ENCODE peak calls at places on chromosomes 5 and 9, in six cellular contexts. One of them, this sample, is unnamed.

GRCh38 chr5:119411935-119412623 is 40.2 kb upstream of the HSD17B4 start:
- DNase-seq in left lung: no peak
- DNase-seq in WERI-Rb-1: peak
- DNase-seq in breast epithelium: peak
- DNase-seq in IMR-90: peak
- DNase-seq in chondrocyte: no peak
- DNase-seq in this sample: peak

GRCh38 chr9:94300470-94301301 is 27.8 kb downstream of the NUTM2F start:
- DNase-seq in breast epithelium: no peak
- DNase-seq in left lung: no peak
- DNase-seq in IMR-90: no peak
- DNase-seq in chondrocyte: no peak
- DNase-seq in WERI-Rb-1: no peak
- DNase-seq in this sample: no peak

GRCh38 chr9:1722404-1722803 is 292.7 kb upstream of the SMARCA2 start:
- DNase-seq in IMR-90: no peak
- DNase-seq in chondrocyte: no peak
- DNase-seq in WERI-Rb-1: no peak
- DNase-seq in breast epithelium: no peak
- DNase-seq in left lung: no peak
- DNase-seq in this sample: no peak

GRCh38 chr9:128051932-128052734 is 15.0 kb downstream of the NAIF1 start:
- DNase-seq in breast epithelium: no peak
- DNase-seq in WERI-Rb-1: no peak
- DNase-seq in chondrocyte: no peak
- DNase-seq in IMR-90: no peak
- DNase-seq in left lung: no peak
- DNase-seq in this sample: no peak

GRCh38 chr9:72954431-72955420 is 1.9 kb upstream of the ALDH1A1 start:
- DNase-seq in WERI-Rb-1: no peak
- DNase-seq in IMR-90: no peak
- DNase-seq in chondrocyte: no peak
- DNase-seq in left lung: peak
- DNase-seq in breast epithelium: no peak
- DNase-seq in this sample: no peak

GRCh38 chr9:92476962-92477361 is 5.3 kb downstream of the ASPN start:
- DNase-seq in breast epithelium: no peak
- DNase-seq in chondrocyte: no peak
- DNase-seq in left lung: no peak
- DNase-seq in WERI-Rb-1: no peak
- DNase-seq in IMR-90: no peak
- DNase-seq in this sample: no peak

GRCh38 chr5:111681414-111681790 is 75.6 kb downstream of the NREP start:
- DNase-seq in WERI-Rb-1: no peak
- DNase-seq in IMR-90: peak
- DNase-seq in chondrocyte: no peak
- DNase-seq in left lung: no peak
- DNase-seq in breast epithelium: no peak
- DNase-seq in this sample: no peak

GRCh38 chr5:151230048-151230680 is 6.3 kb upstream of the CCDC69 start:
- DNase-seq in breast epithelium: no peak
- DNase-seq in chondrocyte: no peak
- DNase-seq in WERI-Rb-1: no peak
- DNase-seq in IMR-90: no peak
- DNase-seq in left lung: no peak
- DNase-seq in this sample: no peak

GRCh38 chr9:34127035-34127948 is 794 bp upstream of the DCAF12 start:
- DNase-seq in IMR-90: no peak
- DNase-seq in chondrocyte: no peak
- DNase-seq in WERI-Rb-1: no peak
- DNase-seq in breast epithelium: no peak
- DNase-seq in left lung: no peak
- DNase-seq in this sample: no peak

GRCh38 chr9:134434896-134435506 is 108.7 kb downstream of the RXRA start:
- DNase-seq in IMR-90: peak
- DNase-seq in breast epithelium: peak
- DNase-seq in left lung: no peak
- DNase-seq in WERI-Rb-1: no peak
- DNase-seq in chondrocyte: no peak
- DNase-seq in this sample: no peak

GRCh38 chr9:99253772-99254431 is 31.8 kb downstream of the SEC61B start:
- DNase-seq in WERI-Rb-1: no peak
- DNase-seq in IMR-90: no peak
- DNase-seq in breast epithelium: peak
- DNase-seq in left lung: no peak
- DNase-seq in chondrocyte: no peak
- DNase-seq in this sample: peak

GRCh38 chr5:115657883-115658233 is 32.0 kb upstream of the TMED7 start:
- DNase-seq in breast epithelium: no peak
- DNase-seq in WERI-Rb-1: no peak
- DNase-seq in IMR-90: peak
- DNase-seq in chondrocyte: no peak
- DNase-seq in left lung: no peak
- DNase-seq in this sample: no peak

GRCh38 chr5:9408964-9409363 is 136.9 kb downstream of the SEMA5A start:
- DNase-seq in IMR-90: no peak
- DNase-seq in breast epithelium: no peak
- DNase-seq in WERI-Rb-1: no peak
- DNase-seq in chondrocyte: no peak
- DNase-seq in left lung: no peak
- DNase-seq in this sample: no peak

GRCh38 chr9:70510157-70510770 is 95.8 kb upstream of the KLF9 start:
- DNase-seq in left lung: no peak
- DNase-seq in WERI-Rb-1: peak
- DNase-seq in chondrocyte: no peak
- DNase-seq in breast epithelium: no peak
- DNase-seq in IMR-90: no peak
- DNase-seq in this sample: no peak

GRCh38 chr9:100715100-100715379 is 137.2 kb downstream of the CAVIN4 start:
- DNase-seq in breast epithelium: no peak
- DNase-seq in IMR-90: no peak
- DNase-seq in chondrocyte: no peak
- DNase-seq in left lung: no peak
- DNase-seq in WERI-Rb-1: no peak
- DNase-seq in this sample: no peak

GRCh38 chr9:100718717-100719116 is 140.8 kb downstream of the CAVIN4 start:
- DNase-seq in IMR-90: no peak
- DNase-seq in breast epithelium: no peak
- DNase-seq in WERI-Rb-1: no peak
- DNase-seq in chondrocyte: no peak
- DNase-seq in left lung: no peak
- DNase-seq in this sample: no peak

DNA sequence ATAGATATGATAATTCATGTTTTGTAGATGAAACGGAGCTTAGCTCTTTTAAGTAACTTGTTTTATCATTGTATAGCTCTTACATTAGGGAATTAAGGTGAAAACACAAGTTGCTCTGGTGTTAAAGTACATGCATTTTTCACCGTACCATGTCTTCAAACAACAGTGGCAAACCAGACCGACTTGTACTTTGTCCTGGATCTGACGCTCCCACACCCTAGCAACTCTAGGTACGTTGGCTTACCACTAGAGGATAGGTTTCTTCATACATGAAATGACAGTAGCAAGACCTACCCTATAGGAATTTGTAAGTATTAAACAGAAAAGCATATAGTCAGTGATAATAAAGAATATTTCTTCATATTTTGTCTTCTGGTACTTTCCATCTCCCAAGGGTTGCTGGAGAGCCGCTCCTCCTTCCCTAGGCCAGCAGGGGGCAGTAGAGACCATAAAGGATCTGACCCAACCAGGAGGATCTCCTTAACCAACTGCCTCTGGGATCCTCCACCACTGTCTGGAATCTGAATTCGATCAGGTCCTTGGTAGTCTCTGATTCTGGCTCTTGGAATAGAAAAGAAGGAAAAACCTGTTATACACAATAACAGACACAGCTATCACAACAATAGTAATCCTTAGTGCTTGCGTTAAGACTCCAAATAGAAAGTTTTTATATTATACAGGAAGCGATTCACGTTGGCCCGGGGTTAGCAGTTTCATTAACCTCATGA is 136.7 kb downstream of the CAVIN4 start:
- DNase-seq in chondrocyte: no peak
- DNase-seq in WERI-Rb-1: peak
- DNase-seq in breast epithelium: peak
- DNase-seq in left lung: no peak
- DNase-seq in IMR-90: peak
- DNase-seq in this sample: no peak
- TF ChIP-seq CTCF in chondrocyte: peak
- TF ChIP-seq CTCF in WERI-Rb-1: peak
- TF ChIP-seq CTCF in breast epithelium: no peak
- TF ChIP-seq CTCF in left lung: peak
- TF ChIP-seq CTCF in IMR-90: peak
- TF ChIP-seq CTCF in this sample: peak

GRCh38 chr9:121703014-121703734 is 51.7 kb downstream of the DAB2IP start:
- DNase-seq in chondrocyte: no peak
- DNase-seq in WERI-Rb-1: no peak
- DNase-seq in IMR-90: no peak
- DNase-seq in breast epithelium: no peak
- DNase-seq in left lung: no peak
- DNase-seq in this sample: no peak
- TF ChIP-seq CTCF in chondrocyte: peak
- TF ChIP-seq CTCF in WERI-Rb-1: peak
- TF ChIP-seq CTCF in IMR-90: no peak
- TF ChIP-seq CTCF in breast epithelium: no peak
- TF ChIP-seq CTCF in left lung: no peak
- TF ChIP-seq CTCF in this sample: no peak

GRCh38 chr9:137304383-137305059 is 2.5 kb upstream of the NRARP start:
- DNase-seq in chondrocyte: peak
- DNase-seq in IMR-90: no peak
- DNase-seq in breast epithelium: no peak
- DNase-seq in WERI-Rb-1: peak
- DNase-seq in left lung: peak
- DNase-seq in this sample: no peak
- TF ChIP-seq CTCF in chondrocyte: peak
- TF ChIP-seq CTCF in IMR-90: peak
- TF ChIP-seq CTCF in breast epithelium: no peak
- TF ChIP-seq CTCF in WERI-Rb-1: peak
- TF ChIP-seq CTCF in left lung: no peak
- TF ChIP-seq CTCF in this sample: no peak

GRCh38 chr5:132134384-132134783 is 60.8 kb downstream of the CSF2 start:
- DNase-seq in WERI-Rb-1: no peak
- DNase-seq in IMR-90: peak
- DNase-seq in left lung: no peak
- DNase-seq in breast epithelium: no peak
- DNase-seq in chondrocyte: no peak
- DNase-seq in this sample: no peak
- TF ChIP-seq CTCF in WERI-Rb-1: no peak
- TF ChIP-seq CTCF in IMR-90: peak
- TF ChIP-seq CTCF in left lung: peak
- TF ChIP-seq CTCF in breast epithelium: no peak
- TF ChIP-seq CTCF in chondrocyte: peak
- TF ChIP-seq CTCF in this sample: peak

GRCh38 chr5:150221471-150221870 is 31.6 kb downstream of the SLC6A7 start:
- DNase-seq in left lung: peak
- DNase-seq in WERI-Rb-1: no peak
- DNase-seq in chondrocyte: no peak
- DNase-seq in IMR-90: no peak
- DNase-seq in breast epithelium: no peak
- DNase-seq in this sample: no peak
- TF ChIP-seq CTCF in left lung: no peak
- TF ChIP-seq CTCF in WERI-Rb-1: no peak
- TF ChIP-seq CTCF in chondrocyte: no peak
- TF ChIP-seq CTCF in IMR-90: no peak
- TF ChIP-seq CTCF in breast epithelium: no peak
- TF ChIP-seq CTCF in this sample: no peak

This sample was measured in natural killer cell.